ENCODE peak calls at places on chromosomes 3 and 15, in four cellular contexts. One of them, this sample, is unnamed.
A peak's percentile ranks its signal among the peaks of the same experiment; 100 is the strongest.

GRCh38 chr15:96331942-96332853 is 1.7 kb downstream of the NR2F2 start:
- DNase-seq in K562: peak; percentile 51
- DNase-seq in H1: peak; percentile 70
- DNase-seq in GM12878: no peak
- DNase-seq in this sample: no peak

GRCh38 chr3:54321515-54321914 is 199.2 kb downstream of the CACNA2D3 start:
- DNase-seq in K562: no peak
- DNase-seq in GM12878: no peak
- DNase-seq in H1: peak; percentile 38
- DNase-seq in this sample: no peak

GRCh38 chr15:49847937-49848823 is 227.3 kb downstream of the DTWD1 start:
- DNase-seq in H1: no peak
- DNase-seq in GM12878: no peak
- DNase-seq in K562: no peak
- DNase-seq in this sample: no peak

GRCh38 chr3:53518495-53518981 is 24.1 kb downstream of the CACNA1D start:
- DNase-seq in H1: no peak
- DNase-seq in GM12878: no peak
- DNase-seq in K562: no peak
- DNase-seq in this sample: no peak

GRCh38 chr15:40928351-40928974 is 677 bp upstream of the DLL4 start:
- DNase-seq in K562: peak; percentile 78
- DNase-seq in H1: peak; percentile 88
- DNase-seq in GM12878: no peak
- DNase-seq in this sample: no peak

GRCh38 chr3:148796799-148797198 is 30.8 kb upstream of the CPB1 start:
- DNase-seq in K562: no peak
- DNase-seq in H1: no peak
- DNase-seq in GM12878: no peak
- DNase-seq in this sample: no peak

GRCh38 chr3:123884258-123884831 is at the start of gene MYLK:
- DNase-seq in GM12878: no peak
- DNase-seq in K562: peak; percentile 74
- DNase-seq in H1: peak; percentile 87
- DNase-seq in this sample: peak; percentile 65

GRCh38 chr3:117439812-117440211 is 730.2 kb downstream of the TUSC7 start:
- DNase-seq in H1: no peak
- DNase-seq in GM12878: no peak
- DNase-seq in K562: no peak
- DNase-seq in this sample: peak; percentile 13

GRCh38 chr3:123282461-123282860 is 80.7 kb downstream of the SEC22A start:
- DNase-seq in GM12878: no peak
- DNase-seq in H1: peak; percentile 48
- DNase-seq in K562: no peak
- DNase-seq in this sample: no peak

GRCh38 chr3:153670577-153670976 is 450.6 kb upstream of the ARHGEF26 start:
- DNase-seq in K562: no peak
- DNase-seq in GM12878: no peak
- DNase-seq in H1: no peak
- DNase-seq in this sample: no peak

GRCh38 chr3:18355819-18356218 is 69.3 kb downstream of the SATB1 start:
- DNase-seq in H1: no peak
- DNase-seq in K562: no peak
- DNase-seq in GM12878: no peak
- DNase-seq in this sample: no peak

GRCh38 chr15:59522988-59523461 is 85.0 kb downstream of the FAM81A start:
- DNase-seq in GM12878: no peak
- DNase-seq in H1: peak; percentile 43
- DNase-seq in K562: no peak
- DNase-seq in this sample: no peak

GRCh38 chr15:39588531-39589192 is 7.8 kb downstream of the THBS1 start:
- DNase-seq in K562: no peak
- DNase-seq in GM12878: no peak
- DNase-seq in H1: no peak
- DNase-seq in this sample: no peak

GRCh38 chr15:79943820-79944219 is 27.2 kb downstream of the BCL2A1 start:
- DNase-seq in H1: no peak
- DNase-seq in GM12878: no peak
- DNase-seq in K562: no peak
- DNase-seq in this sample: no peak

GRCh38 chr3:9503283-9503682 is 50.3 kb downstream of the LHFPL4 start:
- DNase-seq in K562: peak; percentile 83
- DNase-seq in H1: peak; percentile 97
- DNase-seq in GM12878: peak; percentile 21
- DNase-seq in this sample: peak; percentile 72

GRCh38 chr15:61050844-61051569 is 178.1 kb downstream of the RORA start:
- DNase-seq in GM12878: no peak
- DNase-seq in K562: no peak
- DNase-seq in H1: no peak
- DNase-seq in this sample: no peak

GRCh38 chr15:85751731-85752421 is 42.8 kb downstream of the KLHL25 start:
- DNase-seq in GM12878: no peak
- DNase-seq in K562: no peak
- DNase-seq in H1: no peak
- DNase-seq in this sample: no peak

GRCh38 chr3:163490119-163490518 is 1588.2 kb downstream of the SI start:
- DNase-seq in H1: peak; percentile 72
- DNase-seq in K562: peak; percentile 14
- DNase-seq in GM12878: no peak
- DNase-seq in this sample: peak; percentile 57

GRCh38 chr3:42476225-42477160 is 25.9 kb upstream of the VIPR1 start:
- DNase-seq in GM12878: no peak
- DNase-seq in K562: no peak
- DNase-seq in H1: no peak
- DNase-seq in this sample: no peak

GRCh38 chr15:73838795-73839565 is 34.4 kb upstream of the TBC1D21 start:
- DNase-seq in K562: no peak
- DNase-seq in GM12878: no peak
- DNase-seq in H1: no peak
- DNase-seq in this sample: no peak

GRCh38 chr15:75235051-75235673 is 23.0 kb upstream of the GOLGA6C start:
- DNase-seq in GM12878: no peak
- DNase-seq in H1: no peak
- DNase-seq in K562: no peak
- DNase-seq in this sample: no peak

GRCh38 chr15:60044636-60045273 is 40.6 kb downstream of the FOXB1 start:
- DNase-seq in GM12878: no peak
- DNase-seq in K562: no peak
- DNase-seq in H1: no peak
- DNase-seq in this sample: no peak

GRCh38 chr15:100220058-100220728 is 121.6 kb downstream of the ADAMTS17 start:
- DNase-seq in GM12878: no peak
- DNase-seq in K562: no peak
- DNase-seq in H1: no peak
- DNase-seq in this sample: no peak

GRCh38 chr3:136343446-136343845 is 93.3 kb downstream of the PCCB start:
- DNase-seq in GM12878: no peak
- DNase-seq in K562: no peak
- DNase-seq in H1: no peak
- DNase-seq in this sample: no peak

GRCh38 chr3:129195731-129196256 is 12.1 kb upstream of the CNBP start:
- DNase-seq in K562: no peak
- DNase-seq in GM12878: no peak
- DNase-seq in H1: no peak
- DNase-seq in this sample: peak; percentile 16

GRCh38 chr15:39362832-39363561 is 217.9 kb upstream of the THBS1 start:
- DNase-seq in H1: no peak
- DNase-seq in K562: no peak
- DNase-seq in GM12878: no peak
- DNase-seq in this sample: no peak

GRCh38 chr3:129587061-129587460 is 19.4 kb downstream of the PLXND1 start:
- DNase-seq in K562: no peak
- DNase-seq in H1: no peak
- DNase-seq in GM12878: no peak
- DNase-seq in this sample: no peak

GRCh38 chr3:69379661-69380060 is 6.2 kb downstream of the FRMD4B start:
- DNase-seq in H1: no peak
- DNase-seq in GM12878: no peak
- DNase-seq in K562: no peak
- DNase-seq in this sample: no peak

GRCh38 chr3:167728176-167728575 is 6.5 kb downstream of the PDCD10 start:
- DNase-seq in K562: no peak
- DNase-seq in H1: no peak
- DNase-seq in GM12878: no peak
- DNase-seq in this sample: no peak

GRCh38 chr3:189530822-189531221 is 100.4 kb upstream of the TP63 start:
- DNase-seq in H1: no peak
- DNase-seq in K562: no peak
- DNase-seq in GM12878: no peak
- DNase-seq in this sample: no peak

GRCh38 chr3:113329757-113330156 is 111.5 kb downstream of the CFAP44 start:
- DNase-seq in K562: no peak
- DNase-seq in GM12878: no peak
- DNase-seq in H1: no peak
- DNase-seq in this sample: no peak

GRCh38 chr15:65246939-65247338 is 35.7 kb upstream of the CILP start:
- DNase-seq in H1: no peak
- DNase-seq in GM12878: no peak
- DNase-seq in K562: no peak
- DNase-seq in this sample: no peak

GRCh38 chr3:16522820-16523219 is 9.3 kb upstream of the RFTN1 start:
- DNase-seq in GM12878: no peak
- DNase-seq in K562: no peak
- DNase-seq in H1: no peak
- DNase-seq in this sample: no peak

GRCh38 chr3:101635954-101636798 is 40.8 kb downstream of the ZBTB11 start:
- DNase-seq in GM12878: peak; percentile 11
- DNase-seq in H1: peak; percentile 89
- DNase-seq in K562: peak; percentile 49
- DNase-seq in this sample: peak; percentile 44

GRCh38 chr3:69724722-69725435 is 14.4 kb upstream of the MITF start:
- DNase-seq in H1: no peak
- DNase-seq in K562: peak; percentile 80
- DNase-seq in GM12878: no peak
- DNase-seq in this sample: no peak

GRCh38 chr15:71646767-71647478 is 163.4 kb upstream of the NR2E3 start:
- DNase-seq in GM12878: no peak
- DNase-seq in K562: no peak
- DNase-seq in H1: no peak
- DNase-seq in this sample: no peak

DNA sequence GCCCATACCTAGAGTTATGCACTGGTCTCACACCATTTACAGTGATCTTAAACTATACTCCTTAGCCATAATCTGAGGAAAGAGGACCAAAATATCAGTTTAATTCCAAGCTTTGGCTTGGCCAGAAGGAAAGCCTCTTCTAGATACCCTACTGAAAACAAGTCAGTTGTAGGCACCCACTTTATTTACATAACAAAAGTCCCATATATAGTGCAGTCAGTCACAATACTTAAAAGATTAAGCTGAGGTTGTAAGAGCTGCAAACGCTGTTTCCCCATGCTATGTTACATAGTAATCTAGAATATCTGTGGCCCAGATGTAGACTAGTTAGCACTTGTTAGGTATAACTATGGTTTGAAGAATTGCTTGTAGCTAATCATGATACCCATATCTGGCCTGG is 160.3 kb upstream of the SLC2A2 start:
- DNase-seq in GM12878: no peak
- DNase-seq in K562: no peak
- DNase-seq in H1: no peak
- DNase-seq in this sample: no peak
- TF ChIP-seq CBX5 in GM12878: no peak
- TF ChIP-seq CBX5 in K562: no peak
- TF ChIP-seq CBX5 in H1: no peak
- TF ChIP-seq CBX5 in this sample: no peak

DNA sequence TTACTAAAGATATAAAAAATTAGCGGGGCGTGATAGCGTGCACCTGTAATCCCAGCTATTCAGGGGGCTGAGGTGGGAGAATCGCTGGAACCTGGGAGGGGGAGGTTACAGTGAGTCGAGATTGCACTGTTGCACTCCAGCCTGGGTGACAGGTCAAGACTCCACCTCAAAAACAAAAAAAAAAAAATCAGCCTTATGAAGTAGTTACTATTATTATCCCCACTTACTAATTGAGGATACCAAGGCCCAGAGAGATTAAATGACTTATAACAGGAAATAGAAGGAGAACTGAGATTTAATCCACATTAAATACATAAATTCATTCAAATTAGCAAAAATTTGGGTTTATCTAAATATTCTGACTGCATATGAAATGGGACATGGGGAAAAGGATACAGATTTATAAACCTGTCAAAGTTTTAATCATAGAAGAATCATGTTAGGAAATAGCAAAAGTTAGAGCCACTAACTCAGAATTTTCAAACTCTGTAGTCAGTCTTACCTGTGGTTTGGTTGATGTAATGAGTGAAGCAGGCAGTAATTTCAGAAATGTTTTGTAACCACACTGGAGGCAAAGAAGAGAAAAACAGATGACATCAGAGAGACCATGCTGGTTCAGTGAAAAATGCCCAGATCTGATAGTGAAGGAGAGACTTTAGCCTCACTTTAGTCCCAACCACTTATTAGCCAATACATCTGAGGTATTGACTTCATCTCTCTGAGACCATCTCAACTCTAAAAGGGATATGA is 25.0 kb upstream of the ACAP2 start:
- DNase-seq in K562: no peak
- DNase-seq in GM12878: no peak
- DNase-seq in H1: no peak
- DNase-seq in this sample: no peak
- TF ChIP-seq CBX5 in K562: no peak
- TF ChIP-seq CBX5 in GM12878: no peak
- TF ChIP-seq CBX5 in H1: no peak
- TF ChIP-seq CBX5 in this sample: no peak

DNA sequence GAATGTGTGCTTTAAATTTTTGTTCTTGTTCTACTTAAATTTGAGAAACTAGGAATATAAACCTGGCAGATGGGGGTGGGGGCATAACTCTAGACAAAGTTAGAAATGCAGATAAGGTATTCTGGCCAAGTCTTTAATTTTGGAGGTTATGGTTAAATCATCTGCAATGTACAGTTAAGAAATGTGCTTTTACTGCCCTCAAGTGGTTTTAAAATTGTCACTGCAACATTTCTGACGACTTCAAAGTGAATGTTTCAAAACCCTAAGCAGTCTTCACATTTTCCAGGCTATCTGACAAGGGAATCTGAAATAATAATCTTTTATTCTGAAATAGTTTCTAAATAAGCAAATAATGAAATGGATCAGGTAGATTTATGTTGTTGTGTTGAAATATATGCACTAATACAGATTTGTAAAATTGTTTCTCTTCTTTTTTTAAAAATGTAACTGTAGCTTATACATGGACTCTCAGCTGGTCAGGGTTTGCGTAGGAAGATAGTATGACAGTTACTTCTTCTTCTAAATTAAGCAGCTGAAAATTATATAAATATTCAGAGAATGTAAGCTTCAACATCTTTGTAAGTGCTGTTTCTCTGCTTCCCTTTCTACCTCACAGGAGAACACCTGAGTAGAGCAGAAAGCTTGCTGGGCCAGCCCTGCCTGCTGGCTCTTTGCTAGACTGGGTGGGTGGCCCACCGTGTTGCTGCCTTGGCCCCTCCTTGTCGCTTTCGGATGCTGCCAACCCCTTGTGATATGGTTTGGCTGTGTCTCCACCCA is 45.0 kb downstream of the SUCNR1 start:
- DNase-seq in K562: no peak
- DNase-seq in GM12878: peak; percentile 16
- DNase-seq in H1: no peak
- DNase-seq in this sample: peak; percentile 34
- TF ChIP-seq CBX5 in K562: no peak
- TF ChIP-seq CBX5 in GM12878: no peak
- TF ChIP-seq CBX5 in H1: no peak
- TF ChIP-seq CBX5 in this sample: no peak

GRCh38 chr3:47089605-47090004 is 74.3 kb downstream of the SETD2 start:
- DNase-seq in K562: no peak
- DNase-seq in H1: no peak
- DNase-seq in GM12878: no peak
- DNase-seq in this sample: no peak
- TF ChIP-seq CBX5 in K562: no peak
- TF ChIP-seq CBX5 in H1: no peak
- TF ChIP-seq CBX5 in GM12878: no peak
- TF ChIP-seq CBX5 in this sample: no peak

This sample was measured in HepG2.